ENCODE peak calls at places on chromosomes 6 and 20, in five cellular contexts. B is body of pancreas, D is foreskin fibroblast, J is left ventricle myocardium inferior, H is activated B cell treated with CpG ODN at 0.5 μM for 24 hours. I is an unnamed sample.

GRCh38 chr6:79731471-79731870 is 100.3 kb downstream of the SH3BGRL2 start:
- DNase-seq in D (no peak), H (no peak), B (no peak), J (no peak), I (no peak)

GRCh38 chr20:10255846-10256245 is 37.2 kb downstream of the SNAP25 start:
- DNase-seq in D (no peak), J (no peak), H (no peak), B (no peak), I (no peak)

GRCh38 chr20:62702886-62703852 is 5.5 kb upstream of the NTSR1 start:
- DNase-seq in B (no peak), D (peak; percentile 93), H (no peak), J (no peak), I (peak; percentile 94)

GRCh38 chr6:43984442-43985321 is 142.6 kb downstream of the MRPL14 start:
- DNase-seq in B (peak; percentile 52), H (no peak), J (no peak), D (no peak), I (no peak)

GRCh38 chr6:35294308-35294945 is 3.2 kb upstream of the DEF6 start:
- DNase-seq in D (peak; percentile 17), J (no peak), B (peak; percentile 55), H (no peak), I (peak; percentile 23)

GRCh38 chr6:9521152-9521530 is 893.7 kb downstream of the TFAP2A start:
- DNase-seq in J (no peak), H (no peak), B (no peak), D (no peak), I (no peak)

GRCh38 chr6:91276315-91276714 is 689.4 kb upstream of the MAP3K7 start:
- DNase-seq in H (no peak), B (no peak), J (no peak), D (no peak), I (no peak)

GRCh38 chr6:3159805-3160781 is 2.7 kb upstream of the TUBB2A start:
- DNase-seq in H (no peak), D (no peak), J (no peak), B (peak; percentile 95), I (no peak)

GRCh38 chr6:125340946-125341345 is 39.2 kb upstream of the HDDC2 start:
- DNase-seq in B (no peak), D (no peak), J (no peak), H (no peak), I (no peak)

GRCh38 chr6:29097803-29098202 is 1.5 kb upstream of the OR2J1 start:
- DNase-seq in H (no peak), D (no peak), J (no peak), B (no peak), I (no peak)

GRCh38 chr20:19625416-19625815 is 132.6 kb upstream of the RIN2 start:
- DNase-seq in B (no peak), H (no peak), D (no peak), J (no peak), I (no peak)

GRCh38 chr6:147726342-147726741 is 217.9 kb downstream of the SAMD5 start:
- DNase-seq in B (no peak), H (no peak), J (no peak), D (no peak), I (no peak)

GRCh38 chr20:64196831-64197418 is 32.7 kb downstream of the MYT1 start:
- DNase-seq in D (no peak), B (no peak), J (no peak), H (no peak), I (no peak)

GRCh38 chr6:147384737-147385710 is 123.5 kb upstream of the SAMD5 start:
- DNase-seq in D (no peak), B (no peak), H (no peak), J (no peak), I (no peak)

GRCh38 chr20:3164763-3165410 is 5.2 kb upstream of the FASTKD5 start:
- DNase-seq in H (no peak), B (no peak), J (no peak), D (no peak), I (no peak)

GRCh38 chr6:22444335-22444734 is 125.0 kb upstream of the HDGFL1 start:
- DNase-seq in J (no peak), D (no peak), H (no peak), B (no peak), I (no peak)

GRCh38 chr6:139109558-139109957 is 25.3 kb upstream of the HECA start:
- DNase-seq in H (no peak), B (peak; percentile 8), J (no peak), D (no peak), I (peak; percentile 24)
- TF ChIP-seq CTCF in H (no peak), B (no peak), J (peak; percentile 63), D (peak; percentile 19), I (peak; percentile 63)

DNA sequence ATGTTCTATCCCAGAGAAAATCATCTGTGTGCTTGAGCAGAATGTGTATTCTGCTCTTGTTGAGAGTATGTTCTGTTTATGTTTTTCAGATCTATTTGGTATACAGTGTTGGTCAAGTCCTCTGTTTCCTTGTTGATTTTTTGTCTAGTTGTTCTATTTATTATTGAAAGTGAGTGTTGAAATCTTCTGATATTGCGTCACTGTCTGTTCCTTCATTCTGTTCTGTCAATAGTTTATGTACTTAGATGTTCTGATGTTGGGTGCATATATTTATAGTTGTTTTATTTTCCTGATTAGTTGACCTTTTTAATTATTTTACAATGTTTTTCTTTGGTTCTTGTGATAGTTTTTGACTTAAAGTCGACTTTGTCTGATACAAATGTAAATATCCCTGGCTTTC is 458.7 kb upstream of the HSF2 start:
- DNase-seq in J (no peak), H (no peak), B (no peak), D (no peak), I (no peak)
- TF ChIP-seq CTCF in J (no peak), H (no peak), B (no peak), D (no peak), I (no peak)

GRCh38 chr6:73985891-73986290 is 289.9 kb downstream of the CD109 start:
- DNase-seq in D (peak; percentile 84), H (no peak), B (no peak), J (no peak), I (peak; percentile 81)
- TF ChIP-seq CTCF in D (peak; percentile 35), H (no peak), B (no peak), J (no peak), I (peak; percentile 73)

GRCh38 chr6:150928882-150929281 is 63.4 kb downstream of the MTHFD1L start:
- DNase-seq in H (no peak), J (no peak), B (no peak), D (no peak), I (no peak)
- TF ChIP-seq CTCF in H (no peak), J (peak; percentile 37), B (no peak), D (peak; percentile 26), I (peak; percentile 63)

DNA sequence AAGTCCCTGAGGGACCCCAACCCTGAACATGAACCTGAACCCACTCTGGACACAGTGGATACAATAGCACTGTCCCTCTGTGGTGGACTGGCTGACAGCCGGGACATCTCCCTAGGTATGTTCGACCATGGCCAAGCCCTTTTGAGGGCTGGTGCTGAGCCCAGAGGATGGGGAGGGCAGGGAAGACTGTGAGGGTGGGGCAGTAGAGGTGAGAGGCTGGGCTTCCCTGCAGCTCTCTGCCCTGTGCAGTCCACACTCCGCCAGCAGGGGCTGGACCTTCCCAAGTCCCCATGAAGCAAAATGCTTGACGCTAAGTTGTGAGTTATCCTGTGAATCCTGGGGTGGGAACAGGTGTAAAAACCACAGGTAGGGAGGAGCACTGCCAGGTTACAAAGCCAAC is 11.5 kb downstream of the LPIN3 start:
- DNase-seq in H (no peak), B (no peak), D (no peak), J (no peak), I (no peak)
- TF ChIP-seq CTCF in H (no peak), B (no peak), D (no peak), J (peak; percentile 19), I (peak; percentile 35)